ENCODE peak calls at places on chromosomes 5 and 9, in ten cellular contexts. I, B, A, U, L, R, T, K, F and W are unnamed samples. For H3K4me1, the result is how much of the 10 kb centered on the place peaks cover.

GRCh38 chr5:1665803-1666202 is 133.8 kb downstream of the MRPL36 start:
- DNase-seq in I (no peak), B (no peak), A (no peak), U (no peak), L (no peak), R (no peak), T (no peak), K (no peak), F (no peak), W (peak)

GRCh38 chr5:112555197-112555596 is 136.1 kb upstream of the EPB41L4A start:
- DNase-seq in I (no peak), B (no peak), A (no peak), U (no peak), L (no peak), R (no peak), T (no peak), K (no peak), F (no peak), W (no peak)

GRCh38 chr5:78778538-78778937 is 130.0 kb upstream of the LHFPL2 start:
- DNase-seq in I (no peak), B (no peak), A (no peak), U (no peak), L (no peak), R (no peak), T (no peak), K (no peak), F (no peak), W (no peak)

GRCh38 chr5:107319921-107320320 is 350.8 kb downstream of the EFNA5 start:
- DNase-seq in I (no peak), B (no peak), A (no peak), U (no peak), L (no peak), R (no peak), T (no peak), K (no peak), F (no peak), W (no peak)

GRCh38 chr5:113122053-113122452 is 145.5 kb downstream of the DCP2 start:
- DNase-seq in I (no peak), B (no peak), A (peak), U (no peak), L (no peak), R (no peak), T (no peak), K (no peak), F (no peak), W (no peak)

GRCh38 chr5:88984040-88984439 is 101.1 kb upstream of the MEF2C start:
- DNase-seq in I (no peak), B (no peak), A (no peak), U (no peak), L (no peak), R (no peak), T (no peak), K (no peak), F (no peak), W (no peak)

GRCh38 chr9:20508242-20508641 is 114.1 kb downstream of the MLLT3 start:
- DNase-seq in I (no peak), B (no peak), A (no peak), U (no peak), L (no peak), R (no peak), T (no peak), K (no peak), F (no peak), W (no peak)

GRCh38 chr5:179195561-179196419 is 135.6 kb downstream of the ZNF354C start:
- DNase-seq in I (no peak), B (no peak), A (peak), U (no peak), L (no peak), R (no peak), T (no peak), K (no peak), F (no peak), W (no peak)

GRCh38 chr9:92964981-92965758 is 17.8 kb downstream of the FGD3 start:
- DNase-seq in I (no peak), B (no peak), A (no peak), U (peak), L (peak), R (peak), T (no peak), K (no peak), F (no peak), W (no peak)

GRCh38 chr5:82019342-82020138 is 47.7 kb downstream of the ATG10 start:
- DNase-seq in I (no peak), B (no peak), A (no peak), U (no peak), L (no peak), R (no peak), T (no peak), K (no peak), F (peak), W (no peak)

GRCh38 chr9:93820667-93821306 is 134.4 kb downstream of the BARX1 start:
- DNase-seq in I (no peak), B (no peak), A (no peak), U (no peak), L (no peak), R (no peak), T (no peak), K (no peak), F (no peak), W (peak)

GRCh38 chr9:72790934-72791333 is 161.9 kb downstream of the ALDH1A1 start:
- DNase-seq in I (no peak), B (no peak), A (no peak), U (no peak), L (no peak), R (no peak), T (no peak), K (no peak), F (no peak), W (no peak)

GRCh38 chr5:57175586-57175985 is 1.7 kb downstream of the GPBP1 start:
- DNase-seq in I (no peak), B (no peak), A (no peak), U (no peak), L (no peak), R (no peak), T (no peak), K (no peak), F (no peak), W (no peak)

GRCh38 chr9:34375901-34376595 is 650 bp downstream of the MYORG start:
- DNase-seq in I (no peak), B (no peak), A (peak), U (no peak), L (peak), R (no peak), T (no peak), K (no peak), F (no peak), W (peak)

GRCh38 chr5:35863159-35863558 is 6.5 kb downstream of the IL7R start:
- DNase-seq in I (no peak), B (no peak), A (no peak), U (no peak), L (no peak), R (no peak), T (no peak), K (no peak), F (peak), W (no peak)

GRCh38 chr9:135302329-135303279 is 177.0 kb upstream of the PPP1R26 start:
- DNase-seq in I (no peak), B (no peak), A (no peak), U (no peak), L (no peak), R (no peak), T (no peak), K (no peak), F (no peak), W (no peak)

GRCh38 chr5:42636425-42636824 is 120.2 kb upstream of the CCDC152 start:
- DNase-seq in I (peak), B (no peak), A (no peak), U (no peak), L (no peak), R (no peak), T (no peak), K (no peak), F (no peak), W (no peak)

GRCh38 chr5:179387151-179388110 is 42.2 kb upstream of the ADAMTS2 start:
- DNase-seq in I (no peak), B (no peak), A (peak), U (no peak), L (no peak), R (peak), T (no peak), K (no peak), F (no peak), W (peak)

GRCh38 chr5:123087173-123088030 is 1.6 kb upstream of the PRDM6 start:
- DNase-seq in I (no peak), B (no peak), A (no peak), U (no peak), L (no peak), R (no peak), T (no peak), K (no peak), F (no peak), W (no peak)

GRCh38 chr9:136138566-136138965 is 19.9 kb upstream of the TMEM250 start:
- DNase-seq in I (peak), B (peak), A (no peak), U (no peak), L (no peak), R (no peak), T (no peak), K (no peak), F (no peak), W (no peak)

GRCh38 chr9:90969021-90969675 is 167.5 kb downstream of the SYK start:
- DNase-seq in I (no peak), B (no peak), A (no peak), U (no peak), L (no peak), R (no peak), T (no peak), K (no peak), F (no peak), W (no peak)

GRCh38 chr9:125910286-125910685 is 163.1 kb downstream of the PBX3 start:
- DNase-seq in I (no peak), B (no peak), A (no peak), U (no peak), L (no peak), R (no peak), T (no peak), K (no peak), F (no peak), W (no peak)

GRCh38 chr9:18438300-18438925 is 35.5 kb upstream of the ADAMTSL1 start:
- DNase-seq in I (no peak), B (peak), A (peak), U (peak), L (peak), R (peak), T (no peak), K (no peak), F (peak), W (no peak)

GRCh38 chr5:15719784-15720183 is 219.8 kb downstream of the FBXL7 start:
- DNase-seq in I (no peak), B (no peak), A (no peak), U (no peak), L (no peak), R (no peak), T (no peak), K (no peak), F (peak), W (no peak)
- TF ChIP-seq POLR2AphosphoS5 in I (no peak), B (no peak), A (no peak), U (no peak), L (no peak), R (no peak), T (no peak), K (no peak), F (peak), W (no peak)

GRCh38 chr9:137240321-137240840 is 706 bp upstream of the TUBB4B start:
- DNase-seq in I (no peak), B (no peak), A (peak), U (peak), L (peak), R (peak), T (no peak), K (no peak), F (peak), W (peak)
- H3K4me1 ChIP-seq in I (under half), B (under half), A (half or more), U (under half), L (half or more), R (half or more), T (under half), K (under half), F (under half), W (half or more)

GRCh38 chr5:135625961-135626360 is 47.2 kb upstream of the CXCL14 start:
- DNase-seq in I (no peak), B (no peak), A (no peak), U (no peak), L (no peak), R (no peak), T (no peak), K (no peak), F (no peak), W (peak)

GRCh38 chr5:135625061-135625460 is 46.3 kb upstream of the CXCL14 start:
- DNase-seq in I (no peak), B (no peak), A (no peak), U (no peak), L (no peak), R (no peak), T (no peak), K (no peak), F (no peak), W (peak)

GRCh38 chr5:135625486-135625885 is 46.7 kb upstream of the CXCL14 start:
- DNase-seq in I (no peak), B (no peak), A (no peak), U (no peak), L (no peak), R (no peak), T (no peak), K (no peak), F (no peak), W (peak)

GRCh38 chr5:135629164-135629563 is 50.4 kb upstream of the CXCL14 start:
- DNase-seq in I (no peak), B (no peak), A (no peak), U (no peak), L (no peak), R (no peak), T (no peak), K (no peak), F (no peak), W (peak)

DNA sequence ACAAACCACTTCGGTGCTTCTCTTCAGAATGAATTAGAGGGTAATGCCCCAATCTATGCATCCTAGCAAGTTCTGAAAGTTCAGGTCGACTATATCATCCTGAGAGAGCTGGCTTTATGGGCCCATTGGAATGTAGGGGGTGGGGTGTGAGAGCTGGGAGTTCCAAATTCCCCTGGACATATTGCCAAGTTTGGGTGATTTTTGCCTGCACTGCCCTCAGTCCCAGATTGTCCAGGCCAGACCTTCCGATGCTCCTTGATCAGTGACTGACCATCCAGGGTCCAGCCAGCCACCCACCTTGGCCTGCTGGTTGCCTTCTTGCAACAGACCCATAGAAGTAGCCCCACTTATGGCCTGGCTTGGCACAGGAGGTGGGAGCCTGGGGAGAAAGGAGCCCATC is 47.8 kb upstream of the CXCL14 start:
- DNase-seq in I (no peak), B (no peak), A (no peak), U (no peak), L (no peak), R (no peak), T (no peak), K (no peak), F (no peak), W (no peak)
- TF ChIP-seq POLR2AphosphoS5 in I (no peak), B (no peak), A (no peak), U (no peak), L (no peak), R (no peak), T (no peak), K (no peak), F (no peak), W (no peak)

GRCh38 chr9:33153001-33153400 is 14.1 kb downstream of the B4GALT1 start:
- DNase-seq in I (no peak), B (no peak), A (no peak), U (no peak), L (no peak), R (no peak), T (no peak), K (no peak), F (no peak), W (no peak)

GRCh38 chr9:33153666-33154065 is 13.5 kb downstream of the B4GALT1 start:
- DNase-seq in I (no peak), B (no peak), A (no peak), U (no peak), L (no peak), R (no peak), T (no peak), K (no peak), F (no peak), W (no peak)

GRCh38 chr9:33151601-33152000 is 15.5 kb downstream of the B4GALT1 start:
- DNase-seq in I (no peak), B (no peak), A (no peak), U (no peak), L (no peak), R (no peak), T (no peak), K (no peak), F (no peak), W (no peak)

GRCh38 chr9:33148367-33149019 is 18.6 kb downstream of the B4GALT1 start:
- DNase-seq in I (no peak), B (no peak), A (peak), U (no peak), L (no peak), R (no peak), T (no peak), K (no peak), F (no peak), W (no peak)

GRCh38 chr9:33151007-33151557 is 16.1 kb downstream of the B4GALT1 start:
- DNase-seq in I (no peak), B (no peak), A (peak), U (no peak), L (no peak), R (no peak), T (no peak), K (no peak), F (no peak), W (no peak)
- H3K4me1 ChIP-seq in I (under half), B (under half), A (under half), U (under half), L (half or more), R (half or more), T (half or more), K (under half), F (under half), W (half or more)

GRCh38 chr9:69496803-69497450 is 171.9 kb downstream of the ENTREP1 start:
- DNase-seq in I (no peak), B (no peak), A (no peak), U (no peak), L (no peak), R (no peak), T (no peak), K (no peak), F (no peak), W (no peak)
- TF ChIP-seq POLR2AphosphoS5 in I (no peak), B (no peak), A (no peak), U (no peak), L (no peak), R (no peak), T (no peak), K (no peak), F (no peak), W (no peak)

DNA sequence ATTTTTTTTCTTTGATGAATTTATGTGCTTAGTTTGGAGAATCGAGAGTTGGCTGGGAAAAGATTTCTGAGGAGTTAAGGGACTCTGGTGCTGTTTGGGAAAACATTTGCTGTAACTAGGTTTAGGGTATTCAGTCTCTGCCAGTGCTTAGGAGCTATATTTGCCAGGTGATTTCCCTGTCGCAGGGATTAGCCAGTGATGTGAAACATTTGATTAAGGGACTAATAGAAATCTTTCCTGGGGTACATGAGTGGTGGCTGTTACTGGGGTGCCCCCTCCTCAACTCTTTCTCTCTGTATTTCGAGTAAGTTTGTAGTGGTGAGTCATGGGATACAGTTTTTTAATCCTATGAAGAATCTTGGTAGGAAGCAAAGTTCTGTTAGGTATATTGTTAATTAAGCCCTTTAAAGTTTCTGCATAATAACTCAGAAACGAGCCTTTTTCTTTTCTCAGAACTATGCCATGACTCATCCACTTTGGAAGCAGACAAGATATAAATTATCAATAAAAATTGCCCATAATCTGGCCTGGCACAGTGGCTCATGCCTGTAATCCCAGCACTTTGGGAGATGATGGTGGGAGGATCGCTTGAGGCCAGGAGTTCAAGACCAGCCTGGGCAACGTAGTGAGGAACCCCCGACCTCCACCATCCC is 18.6 kb downstream of the RGMB start:
- DNase-seq in I (no peak), B (no peak), A (no peak), U (no peak), L (no peak), R (no peak), T (no peak), K (no peak), F (no peak), W (no peak)
- H3K4me1 ChIP-seq in I (under half), B (under half), A (under half), U (under half), L (half or more), R (half or more), T (under half), K (under half), F (under half), W (half or more)

DNA sequence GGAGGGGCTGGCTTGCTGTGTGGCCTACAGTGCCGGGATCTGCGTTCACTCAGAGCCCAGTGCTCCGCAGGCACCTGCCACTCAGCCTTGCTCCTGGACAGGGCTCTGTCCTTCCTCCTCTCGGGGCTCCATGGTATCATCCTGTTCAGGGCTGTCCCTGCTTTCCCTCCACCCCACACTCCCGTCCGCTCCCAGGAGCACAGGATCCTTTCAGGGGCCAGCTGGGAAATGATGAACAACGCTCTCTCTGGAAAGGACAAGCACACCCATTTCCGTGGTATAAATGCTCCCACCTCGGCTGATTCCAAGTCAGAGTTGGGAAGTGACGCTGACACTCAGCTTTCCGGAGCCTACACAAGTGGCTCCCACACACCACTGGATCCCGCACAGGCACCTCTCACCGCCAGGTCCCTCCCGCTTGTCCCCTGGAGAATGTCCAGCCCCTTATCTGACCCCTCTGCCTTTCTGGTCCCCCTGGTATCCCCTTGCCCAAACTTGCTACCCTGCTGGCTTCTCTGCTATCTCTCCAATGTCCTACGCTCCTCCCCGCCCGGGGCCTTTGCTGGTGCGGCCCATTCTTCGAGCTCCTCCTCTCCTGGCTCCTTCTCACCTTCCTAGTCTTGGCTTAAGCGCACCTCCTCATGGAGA is 21.3 kb downstream of the HMCN2 start:
- DNase-seq in I (no peak), B (no peak), A (no peak), U (no peak), L (no peak), R (no peak), T (no peak), K (no peak), F (no peak), W (no peak)
- TF ChIP-seq POLR2AphosphoS5 in I (no peak), B (no peak), A (no peak), U (no peak), L (no peak), R (no peak), T (no peak), K (no peak), F (no peak), W (peak)

GRCh38 chr5:17258429-17258828 is 41.0 kb downstream of the BASP1 start:
- DNase-seq in I (no peak), B (no peak), A (no peak), U (no peak), L (no peak), R (no peak), T (no peak), K (no peak), F (no peak), W (no peak)

GRCh38 chr5:17255471-17256016 is 38.1 kb downstream of the BASP1 start:
- DNase-seq in I (no peak), B (no peak), A (no peak), U (no peak), L (no peak), R (no peak), T (peak), K (no peak), F (no peak), W (no peak)

GRCh38 chr5:17257705-17258273 is 40.4 kb downstream of the BASP1 start:
- DNase-seq in I (no peak), B (no peak), A (no peak), U (no peak), L (no peak), R (no peak), T (peak), K (no peak), F (peak), W (no peak)

GRCh38 chr5:17256839-17257238 is 39.4 kb downstream of the BASP1 start:
- DNase-seq in I (no peak), B (no peak), A (no peak), U (no peak), L (no peak), R (no peak), T (no peak), K (no peak), F (no peak), W (no peak)

DNA sequence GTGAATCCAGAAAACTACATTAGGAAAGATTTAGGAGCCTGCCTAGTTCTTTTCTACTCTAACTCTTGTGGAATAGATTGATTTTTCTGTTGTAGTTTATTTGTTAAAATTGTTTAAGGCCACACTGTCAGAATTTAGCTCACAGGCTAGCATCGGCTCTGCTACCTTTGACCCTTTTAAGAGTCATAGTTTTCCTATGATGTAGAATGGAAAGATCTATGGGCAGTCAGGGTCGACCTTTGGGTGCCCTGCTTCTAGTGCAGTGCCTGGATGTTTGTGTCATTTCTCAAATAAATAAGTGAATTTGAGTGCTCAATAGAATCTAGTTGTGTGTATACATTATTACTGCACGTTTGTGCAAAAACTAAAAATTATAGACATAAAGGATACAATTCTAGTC is 38.7 kb downstream of the BASP1 start:
- DNase-seq in I (no peak), B (no peak), A (no peak), U (no peak), L (no peak), R (no peak), T (no peak), K (no peak), F (no peak), W (no peak)
- H3K4me1 ChIP-seq in I (under half), B (under half), A (under half), U (under half), L (under half), R (under half), T (under half), K (half or more), F (under half), W (under half)